ENCODE peak calls at places on chromosome 1, in five cellular contexts. One of them, this sample, is unnamed.

GRCh38 chr1:3691421-3692204 is 39.3 kb downstream of the TP73 start:
- DNase-seq in fibroblast of lung: no peak
- DNase-seq in body of pancreas: no peak
- DNase-seq in breast epithelium: no peak
- DNase-seq in CD8-positive, alpha-beta memory T cell: no peak
- DNase-seq in this sample: no peak

GRCh38 chr1:91523462-91523861 is 22.8 kb downstream of the CDC7 start:
- DNase-seq in fibroblast of lung: no peak
- DNase-seq in body of pancreas: no peak
- DNase-seq in breast epithelium: no peak
- DNase-seq in CD8-positive, alpha-beta memory T cell: no peak
- DNase-seq in this sample: no peak

GRCh38 chr1:5564578-5565257 is 427.5 kb downstream of the NPHP4 start:
- DNase-seq in fibroblast of lung: no peak
- DNase-seq in body of pancreas: no peak
- DNase-seq in breast epithelium: no peak
- DNase-seq in CD8-positive, alpha-beta memory T cell: no peak
- DNase-seq in this sample: no peak

GRCh38 chr1:96365076-96365475 is 356.5 kb upstream of the PTBP2 start:
- DNase-seq in fibroblast of lung: peak; percentile 69
- DNase-seq in body of pancreas: no peak
- DNase-seq in breast epithelium: no peak
- DNase-seq in CD8-positive, alpha-beta memory T cell: no peak
- DNase-seq in this sample: peak; percentile 4

GRCh38 chr1:36628804-36629203 is 146.1 kb upstream of the CSF3R start:
- DNase-seq in fibroblast of lung: no peak
- DNase-seq in body of pancreas: no peak
- DNase-seq in breast epithelium: no peak
- DNase-seq in CD8-positive, alpha-beta memory T cell: no peak
- DNase-seq in this sample: no peak

GRCh38 chr1:30286241-30286983 is 437.0 kb downstream of the MATN1 start:
- DNase-seq in fibroblast of lung: no peak
- DNase-seq in body of pancreas: no peak
- DNase-seq in breast epithelium: no peak
- DNase-seq in CD8-positive, alpha-beta memory T cell: no peak
- DNase-seq in this sample: no peak

GRCh38 chr1:62530516-62531154 is 66.7 kb upstream of the ANGPTL3 start:
- DNase-seq in fibroblast of lung: peak; percentile 32
- DNase-seq in body of pancreas: peak; percentile 61
- DNase-seq in breast epithelium: peak; percentile 56
- DNase-seq in CD8-positive, alpha-beta memory T cell: no peak
- DNase-seq in this sample: no peak

GRCh38 chr1:7591565-7591964 is 179.5 kb upstream of the VAMP3 start:
- DNase-seq in fibroblast of lung: no peak
- DNase-seq in body of pancreas: no peak
- DNase-seq in breast epithelium: no peak
- DNase-seq in CD8-positive, alpha-beta memory T cell: no peak
- DNase-seq in this sample: no peak

GRCh38 chr1:165551469-165551868 is 7.7 kb downstream of the LRRC52 start:
- DNase-seq in fibroblast of lung: no peak
- DNase-seq in body of pancreas: no peak
- DNase-seq in breast epithelium: no peak
- DNase-seq in CD8-positive, alpha-beta memory T cell: no peak
- DNase-seq in this sample: no peak

GRCh38 chr1:93905734-93906133 is 3.5 kb downstream of the GCLM start:
- DNase-seq in fibroblast of lung: peak; percentile 75
- DNase-seq in body of pancreas: no peak
- DNase-seq in breast epithelium: no peak
- DNase-seq in CD8-positive, alpha-beta memory T cell: no peak
- DNase-seq in this sample: no peak

GRCh38 chr1:151546006-151546925 is 6.2 kb downstream of the TUFT1 start:
- DNase-seq in fibroblast of lung: no peak
- DNase-seq in body of pancreas: no peak
- DNase-seq in breast epithelium: no peak
- DNase-seq in CD8-positive, alpha-beta memory T cell: no peak
- DNase-seq in this sample: no peak

GRCh38 chr1:58664881-58665280 is 35.0 kb downstream of the MYSM1 start:
- DNase-seq in fibroblast of lung: peak; percentile 8
- DNase-seq in body of pancreas: no peak
- DNase-seq in breast epithelium: no peak
- DNase-seq in CD8-positive, alpha-beta memory T cell: no peak
- DNase-seq in this sample: no peak

DNA sequence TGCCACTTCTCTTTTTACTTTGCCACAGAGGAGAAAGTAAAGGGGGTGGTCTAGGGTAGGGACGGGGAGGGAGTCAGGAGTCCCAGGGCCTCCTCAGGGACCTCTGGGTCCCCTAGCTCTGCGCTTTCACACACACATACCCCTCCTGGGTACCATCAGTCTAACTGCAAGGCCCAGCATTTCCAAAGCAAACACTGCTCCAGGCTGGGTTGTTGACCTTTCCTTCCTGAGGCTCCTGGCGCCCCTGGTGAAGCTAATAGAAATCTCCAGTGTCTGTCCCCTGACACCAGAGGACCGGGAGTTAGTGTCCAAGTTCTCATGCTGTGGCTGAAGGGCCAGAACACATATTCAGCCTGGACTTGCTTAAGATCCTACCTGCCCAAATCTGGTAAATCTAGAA is 3.9 kb downstream of the TMEM63A start:
- DNase-seq in fibroblast of lung: no peak
- DNase-seq in body of pancreas: no peak
- DNase-seq in breast epithelium: no peak
- DNase-seq in CD8-positive, alpha-beta memory T cell: no peak
- DNase-seq in this sample: no peak
- H3K36me3 ChIP-seq in fibroblast of lung: peaks cover 9% of the 10 kb centered on the region
- H3K36me3 ChIP-seq in body of pancreas: peaks cover 11% of the 10 kb centered on the region
- H3K36me3 ChIP-seq in breast epithelium: no peaks in the 10 kb centered on the region
- H3K36me3 ChIP-seq in CD8-positive, alpha-beta memory T cell: peaks cover 42% of the 10 kb centered on the region
- H3K36me3 ChIP-seq in this sample: peaks cover 20% of the 10 kb centered on the region

GRCh38 chr1:64677471-64677870 is 67.4 kb upstream of the RAVER2 start:
- DNase-seq in fibroblast of lung: no peak
- DNase-seq in body of pancreas: no peak
- DNase-seq in breast epithelium: no peak
- DNase-seq in CD8-positive, alpha-beta memory T cell: no peak
- DNase-seq in this sample: no peak
- H3K36me3 ChIP-seq in fibroblast of lung: peaks cover 1% of the 10 kb centered on the region
- H3K36me3 ChIP-seq in body of pancreas: no peaks in the 10 kb centered on the region
- H3K36me3 ChIP-seq in breast epithelium: peaks cover under 1% of the 10 kb centered on the region
- H3K36me3 ChIP-seq in CD8-positive, alpha-beta memory T cell: no peaks in the 10 kb centered on the region
- H3K36me3 ChIP-seq in this sample: no peaks in the 10 kb centered on the region

DNA sequence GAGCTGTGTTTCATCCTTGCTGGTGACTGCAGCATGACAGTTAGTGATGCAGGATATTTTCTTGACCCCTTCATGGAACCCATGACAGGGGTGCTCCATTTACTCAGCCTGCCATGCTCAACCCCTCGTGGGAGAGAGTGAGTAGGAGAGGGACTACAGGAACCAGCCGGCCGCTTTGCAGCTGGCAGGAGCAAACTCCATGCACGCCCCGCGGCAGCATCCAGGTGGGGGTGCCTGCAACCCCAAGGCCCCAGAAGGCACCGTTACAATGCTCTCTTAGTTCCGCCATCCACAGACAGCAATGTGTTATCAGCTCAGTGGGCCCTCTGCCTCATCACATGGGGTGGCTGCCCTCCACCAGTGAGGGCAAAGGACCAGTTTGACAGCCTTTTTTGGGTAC is 135.1 kb downstream of the SLC35F3 start:
- DNase-seq in fibroblast of lung: no peak
- DNase-seq in body of pancreas: no peak
- DNase-seq in breast epithelium: no peak
- DNase-seq in CD8-positive, alpha-beta memory T cell: no peak
- DNase-seq in this sample: no peak
- H3K36me3 ChIP-seq in fibroblast of lung: no peaks in the 10 kb centered on the region
- H3K36me3 ChIP-seq in body of pancreas: no peaks in the 10 kb centered on the region
- H3K36me3 ChIP-seq in breast epithelium: no peaks in the 10 kb centered on the region
- H3K36me3 ChIP-seq in CD8-positive, alpha-beta memory T cell: no peaks in the 10 kb centered on the region
- H3K36me3 ChIP-seq in this sample: no peaks in the 10 kb centered on the region

DNA sequence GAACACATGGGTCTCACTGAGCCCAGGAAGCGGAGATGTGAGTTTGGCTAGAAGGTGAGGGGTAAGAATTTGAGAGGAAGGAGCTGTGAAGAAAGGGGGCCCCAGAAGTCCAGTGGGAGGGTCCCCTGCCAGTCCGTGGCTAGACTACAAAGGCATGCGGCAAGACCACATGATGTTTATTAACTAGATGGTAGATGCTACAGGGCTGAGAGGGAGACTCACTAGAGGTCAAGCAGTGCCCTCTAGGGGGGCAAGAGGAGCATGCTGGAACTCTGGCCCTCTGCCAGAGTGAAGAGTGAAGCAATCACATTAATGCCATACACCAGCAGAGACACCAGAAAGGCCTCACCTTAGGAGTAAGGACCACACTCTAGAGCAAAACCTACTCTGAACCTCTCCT is 12.2 kb downstream of the KIAA0319L start:
- DNase-seq in fibroblast of lung: no peak
- DNase-seq in body of pancreas: peak; percentile 58
- DNase-seq in breast epithelium: no peak
- DNase-seq in CD8-positive, alpha-beta memory T cell: peak; percentile 41
- DNase-seq in this sample: peak; percentile 45
- H3K36me3 ChIP-seq in fibroblast of lung: no peaks in the 10 kb centered on the region
- H3K36me3 ChIP-seq in body of pancreas: no peaks in the 10 kb centered on the region
- H3K36me3 ChIP-seq in breast epithelium: no peaks in the 10 kb centered on the region
- H3K36me3 ChIP-seq in CD8-positive, alpha-beta memory T cell: peaks cover 6% of the 10 kb centered on the region
- H3K36me3 ChIP-seq in this sample: peaks cover 34% of the 10 kb centered on the region

GRCh38 chr1:2508751-2509150 is 17.6 kb downstream of the PANK4 start:
- DNase-seq in fibroblast of lung: no peak
- DNase-seq in body of pancreas: no peak
- DNase-seq in breast epithelium: no peak
- DNase-seq in CD8-positive, alpha-beta memory T cell: no peak
- DNase-seq in this sample: no peak

GRCh38 chr1:2512862-2513421 is 13.5 kb downstream of the PANK4 start:
- DNase-seq in fibroblast of lung: no peak
- DNase-seq in body of pancreas: no peak
- DNase-seq in breast epithelium: no peak
- DNase-seq in CD8-positive, alpha-beta memory T cell: no peak
- DNase-seq in this sample: no peak

GRCh38 chr1:2508180-2508579 is 18.2 kb downstream of the PANK4 start:
- DNase-seq in fibroblast of lung: no peak
- DNase-seq in body of pancreas: no peak
- DNase-seq in breast epithelium: no peak
- DNase-seq in CD8-positive, alpha-beta memory T cell: no peak
- DNase-seq in this sample: no peak

GRCh38 chr1:2509589-2509988 is 16.8 kb downstream of the PANK4 start:
- DNase-seq in fibroblast of lung: no peak
- DNase-seq in body of pancreas: no peak
- DNase-seq in breast epithelium: no peak
- DNase-seq in CD8-positive, alpha-beta memory T cell: no peak
- DNase-seq in this sample: no peak

DNA sequence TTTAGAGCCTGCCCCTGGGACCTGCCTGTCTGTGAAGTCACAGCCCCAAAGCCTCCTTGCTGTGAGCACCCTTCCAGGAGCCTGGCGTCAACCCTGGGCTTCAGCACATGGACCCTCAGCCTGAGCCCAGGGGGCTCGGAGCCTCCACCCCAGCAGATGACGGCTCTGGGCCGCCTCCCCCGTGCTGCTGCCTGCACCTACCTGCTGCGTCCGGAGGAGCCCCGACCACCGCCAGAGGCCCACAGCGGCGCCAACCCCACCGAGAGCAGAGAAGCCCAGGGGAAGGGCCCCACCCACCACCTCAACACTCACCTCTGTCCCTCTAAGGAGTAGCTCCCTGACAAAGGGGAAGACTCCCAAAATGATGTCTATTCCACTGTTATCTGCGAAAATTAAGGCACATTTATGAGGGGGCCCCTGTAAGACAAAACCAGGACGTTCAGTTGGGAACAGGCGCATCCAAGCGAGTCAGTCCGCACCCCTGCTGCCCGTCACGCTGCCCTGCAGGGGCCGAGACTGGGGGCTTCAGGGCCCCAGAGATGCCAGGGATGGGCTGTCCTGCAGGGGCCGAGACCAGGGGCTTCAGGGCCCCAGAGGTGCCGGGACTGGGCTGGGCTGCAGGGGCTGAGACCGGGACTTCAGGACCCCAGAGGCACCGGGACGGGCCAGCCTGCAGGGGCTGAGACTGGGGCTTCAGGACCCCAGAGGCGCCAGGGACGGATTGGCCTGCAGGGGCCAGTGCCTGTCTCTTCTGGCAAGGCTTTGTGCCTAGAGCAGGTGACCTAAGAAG is 15.8 kb downstream of the PANK4 start:
- DNase-seq in fibroblast of lung: no peak
- DNase-seq in body of pancreas: no peak
- DNase-seq in breast epithelium: no peak
- DNase-seq in CD8-positive, alpha-beta memory T cell: no peak
- DNase-seq in this sample: no peak
- H3K36me3 ChIP-seq in fibroblast of lung: peaks cover 14% of the 10 kb centered on the region
- H3K36me3 ChIP-seq in body of pancreas: peaks cover 32% of the 10 kb centered on the region
- H3K36me3 ChIP-seq in breast epithelium: peaks cover 13% of the 10 kb centered on the region
- H3K36me3 ChIP-seq in CD8-positive, alpha-beta memory T cell: peaks cover 37% of the 10 kb centered on the region
- H3K36me3 ChIP-seq in this sample: no peaks in the 10 kb centered on the region

GRCh38 chr1:229648406-229648805 is 22.4 kb downstream of the URB2 start:
- DNase-seq in fibroblast of lung: no peak
- DNase-seq in body of pancreas: no peak
- DNase-seq in breast epithelium: no peak
- DNase-seq in CD8-positive, alpha-beta memory T cell: no peak
- DNase-seq in this sample: no peak
- H3K36me3 ChIP-seq in fibroblast of lung: peaks cover 17% of the 10 kb centered on the region
- H3K36me3 ChIP-seq in body of pancreas: no peaks in the 10 kb centered on the region
- H3K36me3 ChIP-seq in breast epithelium: peaks cover 5% of the 10 kb centered on the region
- H3K36me3 ChIP-seq in CD8-positive, alpha-beta memory T cell: peaks cover 16% of the 10 kb centered on the region
- H3K36me3 ChIP-seq in this sample: peaks cover 75% of the 10 kb centered on the region

DNA sequence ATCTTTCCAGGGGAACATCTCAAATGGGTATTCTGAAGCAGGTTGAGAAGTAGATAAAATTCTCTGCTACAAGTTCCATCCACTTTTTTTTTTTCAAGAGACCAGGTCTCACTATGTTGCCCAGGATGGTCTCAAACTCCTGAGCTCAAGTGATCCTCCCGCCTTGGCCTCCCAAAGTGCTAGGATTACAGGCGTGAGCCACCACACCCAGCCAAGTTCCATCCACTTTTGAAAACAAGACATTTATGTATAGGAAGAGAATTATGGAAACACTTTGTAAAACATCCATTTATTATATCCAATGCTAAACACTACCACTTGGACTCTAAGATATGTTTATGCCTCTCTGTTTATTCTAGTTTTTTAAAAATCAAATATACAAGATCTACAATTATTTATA is 13.4 kb downstream of the HNRNPU start:
- DNase-seq in fibroblast of lung: no peak
- DNase-seq in body of pancreas: no peak
- DNase-seq in breast epithelium: no peak
- DNase-seq in CD8-positive, alpha-beta memory T cell: no peak
- DNase-seq in this sample: no peak
- H3K36me3 ChIP-seq in fibroblast of lung: peaks cover 9% of the 10 kb centered on the region
- H3K36me3 ChIP-seq in body of pancreas: peaks cover 19% of the 10 kb centered on the region
- H3K36me3 ChIP-seq in breast epithelium: no peaks in the 10 kb centered on the region
- H3K36me3 ChIP-seq in CD8-positive, alpha-beta memory T cell: peaks cover 43% of the 10 kb centered on the region
- H3K36me3 ChIP-seq in this sample: peaks cover 98% of the 10 kb centered on the region

DNA sequence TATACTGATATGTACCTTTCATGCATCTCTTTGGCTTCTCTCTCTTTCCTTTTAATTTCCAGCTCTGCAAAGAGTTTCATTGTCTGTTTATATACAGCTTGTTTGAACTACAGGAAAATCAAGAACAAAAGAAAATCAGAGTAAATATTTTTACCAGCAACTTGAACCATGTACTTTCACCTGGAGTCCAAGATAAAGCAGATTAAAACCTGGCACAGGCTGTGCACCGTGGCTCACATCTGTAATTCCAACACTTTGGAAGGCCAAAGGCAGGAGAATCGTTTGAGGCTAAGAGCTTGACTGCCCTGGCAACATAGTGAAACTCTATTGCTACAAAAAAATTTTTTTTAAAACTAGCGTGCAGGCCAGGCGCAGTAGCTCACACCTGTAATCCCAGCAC is 27.6 kb downstream of the DNAJC8 start:
- DNase-seq in fibroblast of lung: no peak
- DNase-seq in body of pancreas: no peak
- DNase-seq in breast epithelium: no peak
- DNase-seq in CD8-positive, alpha-beta memory T cell: no peak
- DNase-seq in this sample: no peak
- H3K36me3 ChIP-seq in fibroblast of lung: peaks cover 5% of the 10 kb centered on the region
- H3K36me3 ChIP-seq in body of pancreas: peaks cover 5% of the 10 kb centered on the region
- H3K36me3 ChIP-seq in breast epithelium: no peaks in the 10 kb centered on the region
- H3K36me3 ChIP-seq in CD8-positive, alpha-beta memory T cell: peaks cover 53% of the 10 kb centered on the region
- H3K36me3 ChIP-seq in this sample: peaks cover 77% of the 10 kb centered on the region

This sample was measured in MG63.